ENCODE peak calls at places on chromosomes 3 and 15, in four cellular contexts. B is body of pancreas; X is stimulated activated CD8-positive, alpha-beta memory T cell treated with anti-CD3 and anti-CD28 coated beads, Interleukin-15, amount 100 ng/mL, for 1 hour; H is left colon. Z is an unnamed sample.

GRCh38 chr3:194632983-194633348 is 253 bp downstream of the TMEM44 start:
- DNase-seq in B (no peak), H (no peak), X (no peak), Z (no peak)

GRCh38 chr3:63975705-63976104 is 47.6 kb downstream of the PSMD6 start:
- DNase-seq in B (peak; percentile 81), X (no peak), H (no peak), Z (peak; percentile 77)

GRCh38 chr3:68403741-68404140 is 528.6 kb downstream of the TAFA4 start:
- DNase-seq in B (no peak), X (no peak), H (no peak), Z (no peak)

GRCh38 chr3:67018789-67019525 is 20.9 kb downstream of the KBTBD8 start:
- DNase-seq in H (no peak), B (no peak), X (no peak), Z (no peak)

GRCh38 chr15:42650208-42651066 is 75.0 kb downstream of the STARD9 start:
- DNase-seq in H (peak; percentile 53), B (peak; percentile 28), X (peak; percentile 21), Z (peak; percentile 58)

GRCh38 chr3:184505479-184505878 is 56.1 kb upstream of the EPHB3 start:
- DNase-seq in B (no peak), H (no peak), X (no peak), Z (no peak)

GRCh38 chr3:144162042-144162441 is 190.4 kb downstream of the DIPK2A start:
- DNase-seq in X (no peak), H (no peak), B (no peak), Z (no peak)

GRCh38 chr3:10768995-10769394 is 47.0 kb upstream of the SLC6A11 start:
- DNase-seq in B (no peak), H (no peak), X (no peak), Z (no peak)

GRCh38 chr15:50686468-50687301 is at the start of gene TRPM7:
- DNase-seq in H (peak; percentile 83), X (peak; percentile 67), B (peak; percentile 85), Z (peak; percentile 81)

GRCh38 chr3:140368223-140368811 is 309.5 kb upstream of the TRIM42 start:
- DNase-seq in X (no peak), B (no peak), H (no peak), Z (no peak)

GRCh38 chr15:98906712-98907083 is 100.9 kb downstream of the PGPEP1L start:
- DNase-seq in B (peak; percentile 78), H (no peak), X (no peak), Z (no peak)

GRCh38 chr3:129068291-129068886 is 7.8 kb downstream of the GP9 start:
- DNase-seq in B (peak; percentile 46), X (no peak), H (no peak), Z (no peak)

GRCh38 chr15:38069506-38069905 is 135.1 kb downstream of the TMCO5A start:
- DNase-seq in B (no peak), H (peak; percentile 79), X (no peak), Z (no peak)

GRCh38 chr3:58271901-58272501 is 34.0 kb upstream of the RPP14 start:
- DNase-seq in H (no peak), B (no peak), X (no peak), Z (no peak)

GRCh38 chr3:67559029-67559605 is 95.3 kb downstream of the SUCLG2 start:
- DNase-seq in X (no peak), H (no peak), B (no peak), Z (no peak)

Z was measured in head of caudate nucleus.